ENCODE peak calls at places on chromosomes 3 and 15, in six cellular contexts. W is NCI-H748 treated with DMSO at 0.1 percent for 48 hours; R is NCI-H524 treated with DMSO at 0.1 percent for 48 hours; V is GM04503; B is naive thymus-derived CD8-positive, alpha-beta T cell; F is T-helper 2 cell. Q is an unnamed sample.

GRCh38 chr3:188262913-188263683 is 109.1 kb downstream of the LPP start:
- DNase-seq in W (no peak), R (no peak), V (no peak), B (no peak), F (no peak), Q (no peak)

GRCh38 chr3:183584246-183584913 is 28.9 kb upstream of the KLHL6 start:
- DNase-seq in W (no peak), R (peak; percentile 69), V (peak; percentile 19), B (no peak), F (no peak), Q (no peak)

GRCh38 chr15:70907784-70908471 is 15.3 kb downstream of the LRRC49 start:
- DNase-seq in W (no peak), R (no peak), V (no peak), B (no peak), F (no peak), Q (no peak)

GRCh38 chr15:38299216-38299615 is 46.6 kb downstream of the SPRED1 start:
- DNase-seq in W (no peak), R (no peak), V (peak; percentile 45), B (no peak), F (no peak), Q (no peak)

GRCh38 chr15:91258436-91258779 is 158.4 kb downstream of the SV2B start:
- DNase-seq in W (no peak), R (no peak), V (no peak), B (no peak), F (no peak), Q (no peak)

GRCh38 chr3:174198199-174198598 is 660.9 kb upstream of the NAALADL2 start:
- DNase-seq in W (peak; percentile 4), R (no peak), V (no peak), B (no peak), F (no peak), Q (no peak)

GRCh38 chr3:32383136-32383711 is 8.4 kb upstream of the CMTM7 start:
- DNase-seq in W (no peak), R (peak; percentile 97), V (no peak), B (no peak), F (no peak), Q (no peak)

GRCh38 chr3:151434151-151434890 is 26.5 kb downstream of the IGSF10 start:
- DNase-seq in W (no peak), R (no peak), V (peak; percentile 89), B (no peak), F (no peak), Q (no peak)

GRCh38 chr3:66164155-66164554 is 56.6 kb upstream of the SLC25A26 start:
- DNase-seq in W (no peak), R (no peak), V (no peak), B (no peak), F (no peak), Q (no peak)

GRCh38 chr3:10764314-10765051 is 51.5 kb upstream of the SLC6A11 start:
- DNase-seq in W (no peak), R (no peak), V (no peak), B (no peak), F (no peak), Q (no peak)

GRCh38 chr3:46163551-46163981 is 44.5 kb downstream of the CCR1 start:
- DNase-seq in W (no peak), R (no peak), V (no peak), B (no peak), F (no peak), Q (no peak)

GRCh38 chr3:190381356-190381940 is 6.5 kb upstream of the CLDN16 start:
- DNase-seq in W (no peak), R (no peak), V (no peak), B (no peak), F (no peak), Q (no peak)

GRCh38 chr15:76963596-76963995 is 31.3 kb upstream of the PSTPIP1 start:
- DNase-seq in W (no peak), R (no peak), V (no peak), B (no peak), F (no peak), Q (no peak)

GRCh38 chr15:92304239-92304975 is 89.3 kb upstream of the ST8SIA2 start:
- DNase-seq in W (no peak), R (no peak), V (no peak), B (no peak), F (no peak), Q (no peak)

GRCh38 chr3:40615110-40615915 is 90.6 kb downstream of the ZNF621 start:
- DNase-seq in W (no peak), R (no peak), V (no peak), B (no peak), F (no peak), Q (no peak)